ENCODE peak calls at places on chromosome 21, in six cellular contexts. V is transverse colon, P is endothelial cell of umbilical vein, O is tibial artery, A is PC-3, G is upper lobe of right lung. U is an unnamed sample.

GRCh38 chr21:32112194-32112593 is 166.7 kb downstream of the MIS18A start:
- DNase-seq in G (no peak), O (no peak), V (no peak), P (no peak), A (no peak), U (no peak)

GRCh38 chr21:32958288-32958992 is 67.3 kb upstream of the OLIG2 start:
- DNase-seq in V (no peak), P (no peak), O (no peak), A (peak), G (no peak), U (no peak)

GRCh38 chr21:45592626-45593134 is 50.4 kb upstream of the SLC19A1 start:
- DNase-seq in V (no peak), P (no peak), A (no peak), G (peak), O (no peak), U (no peak)

GRCh38 chr21:21801921-21802320 is 803.7 kb downstream of the NCAM2 start:
- DNase-seq in O (no peak), G (no peak), V (no peak), P (no peak), A (no peak), U (no peak)

GRCh38 chr21:28587748-28588147 is 404.9 kb downstream of the LTN1 start:
- DNase-seq in V (no peak), G (no peak), P (no peak), O (no peak), A (peak), U (no peak)

GRCh38 chr21:31220567-31220966 is 123.5 kb downstream of the TIAM1 start:
- DNase-seq in P (no peak), V (no peak), O (no peak), A (peak), G (no peak), U (no peak)

GRCh38 chr21:46068516-46069079 is 29.3 kb upstream of the COL6A2 start:
- DNase-seq in O (no peak), P (no peak), A (no peak), V (no peak), G (no peak), U (no peak)

GRCh38 chr21:33866851-33867250 is 48.8 kb downstream of the ATP5PO start:
- DNase-seq in A (no peak), P (no peak), V (no peak), G (no peak), O (no peak), U (no peak)

GRCh38 chr21:25878334-25878733 is 143.6 kb downstream of the GABPA start:
- DNase-seq in A (peak), V (no peak), G (no peak), P (no peak), O (no peak), U (no peak)

GRCh38 chr21:26804895-26805609 is 40.2 kb downstream of the ADAMTS1 start:
- DNase-seq in V (no peak), O (no peak), A (no peak), P (no peak), G (no peak), U (no peak)

GRCh38 chr21:42174173-42174572 is 44.8 kb upstream of the ABCG1 start:
- DNase-seq in V (no peak), P (no peak), O (no peak), G (peak), A (no peak), U (no peak)

GRCh38 chr21:46409641-46410406 is 48.9 kb upstream of the DIP2A start:
- DNase-seq in A (no peak), G (no peak), P (no peak), O (no peak), V (no peak), U (no peak)

GRCh38 chr21:17799414-17800164 is 19.6 kb downstream of the C21orf91 start:
- DNase-seq in O (no peak), P (no peak), G (no peak), A (no peak), V (no peak), U (no peak)

DNA sequence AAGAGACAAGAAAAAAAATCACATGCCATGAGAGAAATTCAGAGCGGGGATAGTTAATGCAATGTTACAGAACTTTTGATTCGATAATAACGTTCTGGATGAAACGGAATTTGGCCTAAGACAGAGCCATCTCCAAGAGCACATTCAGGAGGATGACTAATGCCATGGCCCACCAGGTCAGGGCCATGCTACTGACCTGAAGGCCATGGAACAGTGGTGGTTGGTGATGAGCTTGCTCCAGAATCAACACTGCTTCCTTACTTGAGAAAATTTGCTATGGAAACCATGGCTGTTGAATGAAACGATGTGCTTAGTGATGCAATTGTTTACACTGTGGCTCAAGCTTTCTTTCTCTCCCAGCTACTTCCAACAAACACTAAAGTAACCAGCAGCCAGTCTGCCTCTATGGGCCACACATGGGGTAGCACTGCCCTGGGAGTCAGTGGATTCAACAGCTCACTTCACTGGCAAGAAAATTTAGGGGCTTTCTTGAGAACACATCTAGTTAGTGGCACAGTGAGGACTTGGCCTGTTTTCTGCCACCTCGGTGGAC is 299.1 kb downstream of the PCP4 start:
- DNase-seq in G (no peak), O (no peak), A (no peak), P (no peak), V (no peak), U (no peak)
- H3K4me3 ChIP-seq in G (no peak), O (no peak), A (no peak), P (no peak), V (no peak), U (no peak)

GRCh38 chr21:35139382-35139715 is 90.2 kb upstream of the RUNX1 start:
- DNase-seq in G (no peak), A (no peak), V (no peak), P (no peak), O (no peak), U (no peak)

GRCh38 chr21:35134299-35134698 is 85.2 kb upstream of the RUNX1 start:
- DNase-seq in G (no peak), O (no peak), P (no peak), A (no peak), V (no peak), U (no peak)

GRCh38 chr21:35136586-35137254 is 87.6 kb upstream of the RUNX1 start:
- DNase-seq in G (no peak), O (no peak), A (peak), P (peak), V (peak), U (no peak)

GRCh38 chr21:35138665-35139381 is 89.7 kb upstream of the RUNX1 start:
- DNase-seq in A (peak), G (no peak), P (no peak), V (no peak), O (no peak), U (no peak)

GRCh38 chr21:35136106-35136505 is 87.0 kb upstream of the RUNX1 start:
- DNase-seq in P (no peak), O (no peak), A (no peak), G (no peak), V (no peak), U (no peak)
- H3K27ac ChIP-seq in P (no peak), O (no peak), A (peak), G (no peak), V (no peak), U (no peak)

DNA sequence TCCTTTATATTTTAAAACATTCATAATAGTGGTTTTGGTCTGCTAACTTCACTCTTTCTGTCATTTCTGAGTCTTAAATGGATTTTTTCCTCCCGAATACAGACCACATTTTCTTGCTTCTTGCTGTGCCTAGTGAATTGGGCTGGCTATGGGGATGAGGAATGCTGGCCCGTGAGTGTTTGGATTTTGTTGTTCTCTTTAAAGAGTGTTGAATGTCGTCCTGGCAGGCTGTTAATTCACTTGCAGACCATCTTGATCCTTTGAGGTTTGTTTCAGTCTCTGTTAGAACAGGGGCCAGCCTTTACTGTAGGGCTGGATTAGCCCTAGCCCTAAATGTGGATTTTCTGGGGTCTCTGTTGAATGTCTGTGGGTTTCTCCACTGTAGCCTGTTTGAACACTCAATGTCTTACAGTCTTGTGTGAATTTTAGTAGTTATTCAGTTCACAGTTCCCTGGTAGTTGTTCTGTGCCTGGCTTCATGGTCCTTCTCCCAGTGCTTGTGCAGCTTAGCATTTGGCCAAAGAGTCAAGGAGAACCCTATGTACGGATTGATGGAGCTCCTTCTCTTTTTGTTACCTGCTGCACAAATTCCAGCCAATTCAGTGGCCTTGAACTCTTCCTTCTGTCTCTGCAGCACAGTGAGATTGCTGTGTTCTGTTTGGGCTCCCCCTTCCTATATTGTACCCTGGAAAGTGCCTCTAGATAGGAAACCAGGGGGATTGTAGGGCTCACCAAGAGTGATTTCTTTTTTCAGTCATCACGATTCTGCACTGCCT is 95.7 kb downstream of the DYRK1A start:
- DNase-seq in P (no peak), G (no peak), O (no peak), A (no peak), V (no peak), U (no peak)
- H3K4me3 ChIP-seq in P (no peak), G (no peak), O (no peak), A (no peak), V (no peak), U (no peak)

GRCh38 chr21:36079671-36080070 is 9.8 kb downstream of the CBR1 start:
- DNase-seq in V (no peak), P (no peak), A (no peak), O (no peak), G (no peak), U (no peak)
- H3K27ac ChIP-seq in V (no peak), P (no peak), A (no peak), O (no peak), G (no peak), U (no peak)